ENCODE peak calls at places on chromosomes 1 and 21, in six cellular contexts. R is GM12878, E is K562, K is GM12892, I is SK-N-SH, S is H1. N is an unnamed sample.

GRCh38 chr1:63775418-63776127 is 1.8 kb downstream of the ROR1 start:
- DNase-seq in R (no peak), E (no peak), K (no peak), I (peak), S (no peak), N (no peak)

GRCh38 chr21:25831300-25831699 is 96.5 kb downstream of the GABPA start:
- DNase-seq in R (no peak), E (no peak), K (no peak), I (no peak), S (no peak), N (no peak)

GRCh38 chr1:15260418-15261154 is 13.6 kb downstream of the FHAD1 start:
- DNase-seq in R (no peak), E (peak), K (no peak), I (no peak), S (peak), N (no peak)

GRCh38 chr1:42096565-42096964 is 56.6 kb upstream of the GUCA2B start:
- DNase-seq in R (no peak), E (no peak), K (no peak), I (no peak), S (no peak), N (no peak)

GRCh38 chr1:61287014-61287413 is 204.7 kb downstream of the NFIA start:
- DNase-seq in R (no peak), E (no peak), K (no peak), I (no peak), S (no peak), N (no peak)

GRCh38 chr1:221778535-221779142 is 36.8 kb upstream of the DUSP10 start:
- DNase-seq in R (peak), E (no peak), K (no peak), I (no peak), S (no peak), N (no peak)

GRCh38 chr1:89547563-89548485 is 23.2 kb downstream of the LRRC8B start:
- DNase-seq in R (no peak), E (no peak), K (no peak), I (peak), S (no peak), N (no peak)

GRCh38 chr1:910881-911721 is 12.6 kb upstream of the SAMD11 start:
- DNase-seq in R (no peak), E (peak), K (peak), I (peak), S (no peak), N (peak)

GRCh38 chr21:45996311-45997204 is 15.0 kb downstream of the COL6A1 start:
- DNase-seq in R (no peak), E (no peak), K (peak), I (no peak), S (no peak), N (no peak)

GRCh38 chr1:246698466-246699094 is 25.6 kb upstream of the SCCPDH start:
- DNase-seq in R (no peak), E (no peak), K (no peak), I (no peak), S (no peak), N (no peak)

GRCh38 chr1:213651077-213651476 is 336.7 kb upstream of the PROX1 start:
- DNase-seq in R (no peak), E (no peak), K (no peak), I (no peak), S (no peak), N (no peak)

GRCh38 chr1:156285437-156285836 is 1.3 kb downstream of the TMEM79 start:
- DNase-seq in R (no peak), E (no peak), K (no peak), I (no peak), S (no peak), N (no peak)

GRCh38 chr1:83942914-83943313 is 56.0 kb downstream of the TTLL7 start:
- DNase-seq in R (no peak), E (no peak), K (no peak), I (no peak), S (no peak), N (no peak)

GRCh38 chr1:232457607-232458006 is 172.3 kb downstream of the SIPA1L2 start:
- DNase-seq in R (peak), E (no peak), K (no peak), I (no peak), S (no peak), N (no peak)

GRCh38 chr1:56758135-56758534 is 61.1 kb downstream of the FYB2 start:
- DNase-seq in R (no peak), E (no peak), K (no peak), I (peak), S (peak), N (no peak)

GRCh38 chr1:98044071-98044697 is 123.3 kb upstream of the DPYD start:
- DNase-seq in R (no peak), E (no peak), K (no peak), I (peak), S (peak), N (no peak)

GRCh38 chr1:35605882-35606182 is 32.7 kb downstream of the TFAP2E start:
- DNase-seq in R (no peak), E (no peak), K (no peak), I (no peak), S (no peak), N (no peak)

GRCh38 chr1:16351449-16351993 is 759 bp downstream of the FBXO42 start:
- DNase-seq in R (no peak), E (no peak), K (no peak), I (no peak), S (no peak), N (no peak)

GRCh38 chr1:228513244-228513900 is 26.2 kb downstream of the RNF187 start:
- DNase-seq in R (no peak), E (peak), K (no peak), I (no peak), S (no peak), N (no peak)

GRCh38 chr21:28142692-28143091 is 850.0 kb downstream of the LTN1 start:
- DNase-seq in R (no peak), E (no peak), K (no peak), I (no peak), S (no peak), N (no peak)

GRCh38 chr1:5903031-5903430 is 89.2 kb downstream of the NPHP4 start:
- DNase-seq in R (no peak), E (no peak), K (no peak), I (no peak), S (no peak), N (no peak)

GRCh38 chr1:234000557-234001081 is 96.1 kb downstream of the SLC35F3 start:
- DNase-seq in R (no peak), E (no peak), K (no peak), I (no peak), S (no peak), N (no peak)

GRCh38 chr1:19164274-19165015 is 45.6 kb downstream of the UBR4 start:
- DNase-seq in R (no peak), E (no peak), K (no peak), I (no peak), S (no peak), N (no peak)

GRCh38 chr21:15616864-15617574 is 112.8 kb upstream of the USP25 start:
- DNase-seq in R (no peak), E (no peak), K (no peak), I (no peak), S (no peak), N (no peak)

GRCh38 chr1:180617769-180618168 is 14.1 kb upstream of the XPR1 start:
- DNase-seq in R (no peak), E (no peak), K (no peak), I (no peak), S (no peak), N (no peak)

GRCh38 chr1:212158912-212159796 is 123.6 kb downstream of the DTL start:
- DNase-seq in R (peak), E (peak), K (no peak), I (no peak), S (no peak), N (peak)

GRCh38 chr1:156970017-156970416 is 49.6 kb downstream of the LRRC71 start:
- DNase-seq in R (no peak), E (no peak), K (no peak), I (no peak), S (no peak), N (no peak)

GRCh38 chr1:56095924-56096655 is 483.3 kb downstream of the PLPP3 start:
- DNase-seq in R (no peak), E (no peak), K (no peak), I (no peak), S (no peak), N (no peak)

GRCh38 chr1:7374761-7375160 is 396.3 kb upstream of the VAMP3 start:
- DNase-seq in R (no peak), E (no peak), K (no peak), I (no peak), S (no peak), N (no peak)

GRCh38 chr1:63413394-63413793 is 46.0 kb downstream of the ALG6 start:
- DNase-seq in R (no peak), E (no peak), K (no peak), I (no peak), S (no peak), N (no peak)

GRCh38 chr1:107467286-107467685 is 326.4 kb downstream of the NTNG1 start:
- DNase-seq in R (no peak), E (no peak), K (no peak), I (no peak), S (no peak), N (no peak)

GRCh38 chr1:39727932-39728317 is 10.8 kb upstream of the PPIE start:
- DNase-seq in R (no peak), E (no peak), K (no peak), I (no peak), S (no peak), N (no peak)

GRCh38 chr21:29433366-29434059 is 134.8 kb downstream of the BACH1 start:
- DNase-seq in R (no peak), E (no peak), K (no peak), I (no peak), S (no peak), N (no peak)

GRCh38 chr1:244450597-244451538 is 841 bp downstream of the ADSS2 start:
- DNase-seq in R (no peak), E (peak), K (peak), I (peak), S (no peak), N (peak)

GRCh38 chr1:168266644-168267186 is 14.0 kb upstream of the TBX19 start:
- DNase-seq in R (no peak), E (no peak), K (no peak), I (no peak), S (no peak), N (no peak)

GRCh38 chr21:36038701-36039497 is 21.4 kb downstream of the SETD4 start:
- DNase-seq in R (no peak), E (no peak), K (no peak), I (no peak), S (no peak), N (no peak)

GRCh38 chr1:93783876-93784275 is 95.1 kb downstream of the DNTTIP2 start:
- DNase-seq in R (no peak), E (no peak), K (no peak), I (no peak), S (no peak), N (no peak)

GRCh38 chr21:36856643-36857042 is 109.8 kb downstream of the HLCS start:
- DNase-seq in R (no peak), E (no peak), K (no peak), I (no peak), S (no peak), N (no peak)

GRCh38 chr1:28927442-28928305 is 13.3 kb downstream of the EPB41 start:
- DNase-seq in R (peak), E (no peak), K (no peak), I (peak), S (peak), N (no peak)

GRCh38 chr1:121558514-121558913 is 373.7 kb downstream of the SRGAP2C start:
- DNase-seq in R (no peak), E (no peak), K (no peak), I (no peak), S (no peak), N (no peak)
- TF ChIP-seq TAF1 in R (no peak), E (no peak), K (no peak), I (no peak), S (no peak), N (no peak)

DNA sequence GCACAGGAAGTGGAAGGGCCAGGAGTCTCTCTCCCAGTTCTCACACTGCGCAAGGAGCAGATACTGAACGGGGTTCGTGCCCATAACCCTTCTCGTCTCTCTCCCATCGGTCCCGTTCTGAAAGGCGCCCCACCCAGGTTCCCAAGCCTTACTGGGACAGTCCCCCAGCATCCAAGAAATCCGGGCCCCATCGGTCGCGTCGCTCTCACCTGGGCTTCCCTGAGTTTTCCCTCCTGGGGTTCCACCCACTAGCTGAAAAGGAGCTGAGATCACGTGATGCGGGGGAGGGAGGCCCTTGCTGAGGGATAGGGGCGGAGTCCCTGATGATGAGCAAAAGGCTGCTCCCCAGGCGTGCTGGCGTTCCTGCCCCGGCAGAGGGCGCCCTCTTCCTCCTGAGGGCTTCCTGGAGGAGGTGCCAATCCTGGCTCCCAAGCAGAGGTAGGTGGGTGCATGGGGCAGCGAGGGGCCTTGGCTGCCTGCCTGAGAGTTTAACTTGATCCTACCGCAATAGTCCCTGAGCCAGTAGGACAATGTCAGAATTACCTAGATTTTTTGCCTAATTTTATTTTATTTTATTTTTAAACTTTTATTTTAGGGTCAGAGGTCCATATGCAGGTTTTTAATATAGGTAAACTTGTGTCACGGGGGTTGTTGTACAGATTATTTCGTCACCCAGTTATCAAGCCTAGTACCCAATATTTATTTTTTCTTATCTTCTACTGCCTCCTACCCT is at the start of gene SPOCD1:
- DNase-seq in R (peak), E (peak), K (peak), I (peak), S (peak), N (peak)
- TF ChIP-seq TAF1 in R (no peak), E (peak), K (no peak), I (no peak), S (peak), N (no peak)

DNA sequence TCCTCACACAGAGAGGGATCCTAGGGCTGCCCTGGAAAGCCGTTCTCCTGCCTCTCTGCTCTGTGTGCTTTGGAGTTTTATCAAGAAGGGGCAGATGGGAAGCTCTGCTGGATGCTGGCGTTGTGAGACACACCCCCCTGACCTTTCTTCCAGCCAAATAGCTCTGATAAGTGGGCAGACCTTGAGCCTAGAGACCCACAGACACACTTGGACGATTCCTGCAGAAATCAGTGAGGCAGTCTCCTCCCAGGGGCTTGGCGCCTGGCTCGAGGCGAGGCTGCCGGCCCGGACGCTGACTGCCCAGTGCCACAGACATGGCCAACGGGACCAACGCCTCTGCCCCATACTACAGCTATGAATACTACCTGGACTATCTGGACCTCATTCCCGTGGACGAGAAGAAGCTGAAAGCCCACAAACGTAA is at the start of gene MRAP:
- DNase-seq in R (no peak), E (no peak), K (no peak), I (no peak), S (no peak), N (no peak)
- TF ChIP-seq TAF1 in R (no peak), E (no peak), K (no peak), I (no peak), S (no peak), N (no peak)

DNA sequence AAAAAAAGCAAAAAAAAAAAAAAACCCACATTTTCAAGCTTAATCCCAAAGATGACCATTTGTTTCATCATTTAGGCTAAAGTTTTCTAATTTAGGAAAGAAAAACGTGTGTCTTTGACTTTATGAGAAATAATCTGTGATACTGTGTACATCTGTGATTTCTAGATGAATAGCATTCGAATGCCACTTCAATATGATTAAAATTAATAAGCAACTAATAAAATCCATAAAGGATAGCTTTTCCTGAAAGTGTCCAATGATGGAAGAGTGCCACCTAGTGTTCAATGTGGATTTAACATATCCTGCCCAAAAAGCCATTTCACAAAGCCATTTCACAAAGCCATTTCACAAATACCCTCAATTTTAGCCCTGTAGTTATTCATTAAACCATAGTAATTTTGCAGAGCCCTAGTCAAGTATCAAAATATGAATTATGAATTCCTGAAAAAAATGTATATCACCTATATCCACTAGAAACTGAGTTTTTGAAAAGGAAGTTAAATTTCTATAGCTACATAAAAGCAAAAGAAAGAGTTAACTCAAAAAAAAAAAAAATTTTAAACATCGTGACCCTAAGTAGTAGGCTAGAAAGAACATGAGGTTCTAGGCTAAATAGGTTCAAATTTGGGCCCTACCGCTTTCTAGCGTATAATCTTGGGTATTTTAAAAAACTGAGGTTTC is 19.1 kb downstream of the NME7 start:
- DNase-seq in R (peak), E (peak), K (no peak), I (peak), S (no peak), N (no peak)
- TF ChIP-seq TAF1 in R (no peak), E (no peak), K (no peak), I (no peak), S (no peak), N (no peak)

GRCh38 chr1:94974224-94974623 is 47.3 kb upstream of the CNN3 start:
- DNase-seq in R (no peak), E (no peak), K (no peak), I (no peak), S (no peak), N (no peak)
- TF ChIP-seq TAF1 in R (no peak), E (no peak), K (no peak), I (no peak), S (no peak), N (no peak)

GRCh38 chr1:68815632-68816031 is 318.8 kb upstream of the DEPDC1 start:
- DNase-seq in R (no peak), E (no peak), K (no peak), I (peak), S (no peak), N (no peak)

GRCh38 chr1:68814067-68814466 is 317.2 kb upstream of the DEPDC1 start:
- DNase-seq in R (no peak), E (no peak), K (no peak), I (no peak), S (no peak), N (no peak)

DNA sequence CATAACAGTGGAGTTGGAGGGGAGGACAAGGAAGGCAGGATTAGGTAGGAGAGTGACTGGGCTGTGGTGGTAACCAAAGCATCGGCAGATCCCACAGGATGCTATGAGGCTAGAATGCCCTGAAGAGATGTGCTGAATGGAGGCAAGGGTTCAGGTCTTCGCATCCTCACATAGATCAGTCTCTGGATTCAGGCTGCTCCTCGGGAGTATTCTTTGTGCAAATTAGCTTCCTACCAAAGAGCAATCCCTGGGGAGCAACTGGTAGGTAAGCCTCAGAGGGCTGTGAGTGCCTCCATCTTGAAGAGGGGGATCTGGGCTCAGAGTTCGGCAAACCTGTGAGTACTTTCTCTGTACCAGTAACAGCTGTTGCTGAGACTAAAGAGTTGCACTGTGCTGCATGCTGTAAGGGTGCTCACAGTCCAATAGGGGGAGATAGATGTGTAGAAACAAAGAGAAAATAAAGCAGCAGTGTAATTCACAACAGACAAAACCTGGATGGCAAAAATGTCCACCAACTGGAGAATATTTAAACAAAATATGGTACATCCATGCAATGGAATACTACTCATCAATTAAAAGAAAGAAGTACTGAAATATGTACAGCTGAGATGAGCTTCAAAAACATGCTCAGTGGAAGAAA is 322.4 kb upstream of the DEPDC1 start:
- DNase-seq in R (no peak), E (no peak), K (no peak), I (peak), S (no peak), N (peak)
- TF ChIP-seq TAF1 in R (no peak), E (no peak), K (no peak), I (no peak), S (no peak), N (no peak)

GRCh38 chr1:65011983-65012382 is 45.6 kb upstream of the JAK1 start:
- DNase-seq in R (no peak), E (no peak), K (no peak), I (no peak), S (no peak), N (no peak)
- TF ChIP-seq TAF1 in R (no peak), E (no peak), K (no peak), I (no peak), S (no peak), N (no peak)